ENCODE peak calls at places on chromosomes 6 and 20, in eight cellular contexts. Y is endothelial cell of umbilical vein, A is breast epithelium, F is HCT116, H is SK-N-SH, O is stomach, B is SK-N-MC, S is spleen. J is an unnamed sample.

GRCh38 chr6:38169826-38170526 is 350.4 kb downstream of the ZFAND3 start:
- DNase-seq in S (no peak), H (no peak), Y (no peak), O (no peak), B (no peak), F (no peak), A (no peak), J (no peak)

GRCh38 chr20:19256085-19256484 is 43.6 kb downstream of the SLC24A3 start:
- DNase-seq in A (no peak), B (no peak), Y (no peak), F (no peak), S (no peak), H (no peak), O (no peak), J (no peak)

GRCh38 chr6:167331565-167331964 is 6.7 kb downstream of the TTLL2 start:
- DNase-seq in S (no peak), B (no peak), O (peak), F (no peak), H (no peak), Y (no peak), A (no peak), J (no peak)

GRCh38 chr20:47348539-47349142 is 7.9 kb downstream of the ZMYND8 start:
- DNase-seq in F (no peak), Y (peak), S (no peak), B (no peak), H (no peak), A (no peak), O (no peak), J (no peak)

GRCh38 chr6:42177514-42178364 is 4.6 kb downstream of the GUCA1A start:
- DNase-seq in O (no peak), S (no peak), A (no peak), Y (no peak), B (no peak), H (peak), F (no peak), J (no peak)

GRCh38 chr6:104526383-104526782 is 333.3 kb downstream of the HACE1 start:
- DNase-seq in A (no peak), B (no peak), F (no peak), H (no peak), S (no peak), Y (peak), O (no peak), J (no peak)

GRCh38 chr20:13995086-13995665 is at the start of gene MACROD2:
- DNase-seq in H (peak), B (no peak), Y (peak), A (peak), O (peak), S (peak), F (peak), J (no peak)

GRCh38 chr20:53291548-53291947 is 302.1 kb downstream of the ZNF217 start:
- DNase-seq in A (no peak), Y (no peak), H (no peak), B (no peak), O (no peak), S (no peak), F (peak), J (no peak)

GRCh38 chr6:96841241-96841824 is 4.1 kb upstream of the GPR63 start:
- DNase-seq in Y (no peak), S (no peak), A (no peak), F (no peak), O (no peak), H (no peak), B (no peak), J (no peak)

GRCh38 chr6:95197590-95197989 is 379.7 kb upstream of the MANEA start:
- DNase-seq in Y (no peak), O (no peak), S (no peak), F (no peak), B (no peak), H (no peak), A (no peak), J (no peak)

GRCh38 chr6:146545608-146546007 is 2.0 kb downstream of the RAB32 start:
- DNase-seq in O (no peak), S (no peak), A (no peak), Y (peak), B (no peak), F (no peak), H (no peak), J (no peak)
- TF ChIP-seq POLR2AphosphoS5 in O (no peak), S (no peak), A (no peak), Y (no peak), B (no peak), F (no peak), H (no peak), J (no peak)

GRCh38 chr6:26595669-26596269 is 984 bp upstream of the ABT1 start:
- DNase-seq in H (peak), S (peak), Y (peak), F (peak), A (peak), B (peak), O (peak), J (peak)
- H3K27ac ChIP-seq in H (peak), S (peak), Y (peak), F (peak), A (peak), B (peak), O (peak), J (peak)

GRCh38 chr6:3627501-3627900 is 124.0 kb downstream of the PXDC1 start:
- DNase-seq in H (no peak), Y (no peak), A (no peak), B (no peak), F (no peak), O (no peak), S (peak), J (peak)

GRCh38 chr6:3625980-3626533 is 125.5 kb downstream of the PXDC1 start:
- DNase-seq in S (peak), A (no peak), Y (no peak), B (no peak), H (no peak), F (no peak), O (no peak), J (peak)

GRCh38 chr6:3624268-3625136 is 127.0 kb downstream of the PXDC1 start:
- DNase-seq in A (no peak), B (no peak), S (peak), H (no peak), Y (no peak), O (no peak), F (no peak), J (peak)

GRCh38 chr6:3623451-3624267 is 127.9 kb downstream of the PXDC1 start:
- DNase-seq in O (no peak), Y (no peak), A (peak), H (no peak), B (no peak), S (peak), F (no peak), J (peak)

GRCh38 chr6:3625161-3625979 is 126.1 kb downstream of the PXDC1 start:
- DNase-seq in A (peak), B (no peak), O (no peak), Y (no peak), F (no peak), S (peak), H (no peak), J (peak)
- TF ChIP-seq POLR2AphosphoS5 in A (no peak), B (no peak), O (no peak), Y (no peak), F (no peak), S (no peak), H (no peak), J (no peak)

DNA sequence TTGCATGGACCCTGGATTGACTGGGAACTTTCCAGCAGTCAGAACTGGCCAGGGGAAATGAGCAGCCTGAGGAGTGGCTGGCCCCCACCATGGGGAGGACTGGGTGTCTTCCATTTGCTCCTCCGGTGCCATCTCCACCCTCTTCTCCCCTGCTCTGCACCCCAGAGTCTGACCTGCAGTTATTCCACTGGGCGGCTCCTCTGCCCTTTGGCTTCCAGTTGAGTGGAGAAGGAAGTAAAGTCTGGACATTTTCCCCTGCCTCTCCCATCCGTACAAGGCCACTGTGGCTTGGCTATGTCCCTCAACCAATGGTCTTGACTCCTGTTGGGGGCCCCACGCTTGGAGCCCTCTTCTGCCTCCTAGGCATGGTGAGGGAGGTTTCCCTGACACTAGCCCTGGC is 47.9 kb upstream of the NEDD9 start:
- DNase-seq in Y (no peak), O (no peak), A (no peak), H (no peak), S (no peak), F (no peak), B (no peak), J (no peak)
- H3K27ac ChIP-seq in Y (no peak), O (no peak), A (no peak), H (no peak), S (no peak), F (no peak), B (no peak), J (no peak)

GRCh38 chr6:165571721-165572132 is 91.3 kb downstream of the PDE10A start:
- DNase-seq in H (no peak), B (no peak), Y (no peak), A (no peak), S (no peak), F (no peak), O (no peak), J (no peak)

GRCh38 chr6:165573671-165574070 is 89.4 kb downstream of the PDE10A start:
- DNase-seq in Y (peak), O (peak), A (peak), F (peak), H (peak), B (no peak), S (no peak), J (no peak)

GRCh38 chr6:165574220-165574619 is 88.8 kb downstream of the PDE10A start:
- DNase-seq in S (no peak), F (no peak), O (no peak), B (no peak), A (no peak), Y (no peak), H (no peak), J (no peak)

GRCh38 chr6:165577556-165577955 is 85.5 kb downstream of the PDE10A start:
- DNase-seq in O (no peak), S (no peak), B (no peak), Y (no peak), A (no peak), F (no peak), H (no peak), J (no peak)

GRCh38 chr6:165574770-165575549 is 88.1 kb downstream of the PDE10A start:
- DNase-seq in Y (peak), F (peak), A (no peak), B (no peak), S (no peak), O (no peak), H (no peak), J (no peak)
- TF ChIP-seq POLR2AphosphoS5 in Y (no peak), F (no peak), A (no peak), B (no peak), S (no peak), O (no peak), H (no peak), J (no peak)

GRCh38 chr6:159467473-159468041 is 225.5 kb downstream of the SOD2 start:
- DNase-seq in O (no peak), F (no peak), B (no peak), Y (no peak), S (no peak), A (no peak), H (no peak), J (no peak)
- H3K27ac ChIP-seq in O (no peak), F (no peak), B (no peak), Y (no peak), S (no peak), A (no peak), H (no peak), J (no peak)

GRCh38 chr6:134622382-134623173 is 304.7 kb upstream of the SGK1 start:
- DNase-seq in F (no peak), B (no peak), O (no peak), S (no peak), A (no peak), H (no peak), Y (no peak), J (no peak)

GRCh38 chr6:134621858-134622257 is 303.9 kb upstream of the SGK1 start:
- DNase-seq in H (no peak), S (no peak), F (no peak), B (no peak), A (peak), O (peak), Y (no peak), J (no peak)

GRCh38 chr6:134626131-134626530 is 308.2 kb upstream of the SGK1 start:
- DNase-seq in B (no peak), S (no peak), F (no peak), Y (no peak), H (no peak), O (no peak), A (peak), J (no peak)

GRCh38 chr6:134624781-134625180 is 306.9 kb upstream of the SGK1 start:
- DNase-seq in Y (no peak), H (no peak), F (no peak), O (no peak), S (no peak), B (no peak), A (no peak), J (no peak)

DNA sequence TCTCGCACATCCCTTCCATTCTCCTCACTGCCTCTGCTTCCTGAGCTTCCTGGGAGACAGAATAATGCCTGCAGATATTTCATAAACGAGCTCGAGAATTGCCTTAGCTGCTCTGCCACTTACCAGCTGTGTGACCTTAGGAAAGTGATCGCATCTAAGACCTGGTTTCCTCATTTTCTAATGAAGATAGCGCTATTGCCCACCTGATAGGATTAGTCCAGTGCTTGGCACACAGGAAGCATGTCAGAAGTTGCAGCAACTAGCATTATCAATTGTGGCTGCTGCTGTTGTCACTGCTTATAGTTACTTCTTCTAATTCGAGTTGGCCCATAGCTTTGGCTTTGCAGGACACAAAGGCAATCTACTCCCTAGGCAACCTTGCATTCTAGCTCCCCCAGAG is 305.5 kb upstream of the SGK1 start:
- DNase-seq in S (no peak), O (no peak), Y (no peak), B (no peak), A (no peak), H (no peak), F (no peak), J (no peak)
- TF ChIP-seq POLR2AphosphoS5 in S (no peak), O (no peak), Y (no peak), B (no peak), A (no peak), H (no peak), F (no peak), J (no peak)

DNA sequence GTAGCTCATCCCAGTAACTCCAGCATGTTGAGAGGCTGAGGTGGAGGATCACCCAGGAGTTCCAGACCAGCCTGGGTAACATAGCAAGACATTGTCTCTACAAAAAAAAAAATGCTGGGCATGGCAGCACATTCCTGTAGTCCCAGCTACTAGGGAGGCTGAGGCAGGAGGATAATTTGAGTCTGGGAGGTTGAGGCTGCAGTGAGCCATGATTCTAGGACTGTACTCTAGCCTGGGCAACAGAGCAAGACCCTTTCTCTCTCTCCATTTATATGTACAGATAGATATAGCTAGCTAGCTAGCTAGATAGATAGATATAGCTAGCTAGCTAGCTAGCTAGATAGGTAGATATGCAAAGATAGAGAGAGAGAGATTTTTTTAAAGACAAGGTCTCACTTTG is 20.4 kb downstream of the ILRUN start:
- DNase-seq in F (no peak), O (no peak), S (no peak), H (no peak), B (no peak), A (no peak), Y (no peak), J (no peak)
- H3K27ac ChIP-seq in F (no peak), O (no peak), S (no peak), H (no peak), B (no peak), A (no peak), Y (no peak), J (no peak)

J was measured in vagina.